ENCODE peak calls at places on chromosomes 3 and 15, in six cellular contexts. C is activated naive CD4-positive, alpha-beta T cell treated with anti-CD3 and anti-CD28 coated beads, Interleukin-2, amount 50 U/mL, for 16 hours; F is CD8-positive, alpha-beta T cell; A is ELR; I is mucosa of gallbladder; E is cardiac fibroblast. G is an unnamed sample.

GRCh38 chr3:187629711-187630110 is 40.5 kb downstream of the SST start:
- DNase-seq in F (no peak), C (no peak), A (peak; percentile 56), I (no peak), E (no peak), G (no peak)

GRCh38 chr15:37122703-37123102 is 22.4 kb upstream of the MEIS2 start:
- DNase-seq in F (no peak), C (no peak), A (no peak), I (no peak), E (peak; percentile 86), G (no peak)

GRCh38 chr15:67543348-67543718 is 830 bp downstream of the MAP2K5 start:
- DNase-seq in E (peak; percentile 9), I (no peak), A (peak; percentile 32), C (no peak), F (no peak), G (peak; percentile 27)

GRCh38 chr15:100132309-100132708 is 209.5 kb downstream of the ADAMTS17 start:
- DNase-seq in F (no peak), C (no peak), I (no peak), A (no peak), E (no peak), G (no peak)

GRCh38 chr15:63605816-63606215 is 8.6 kb downstream of the FBXL22 start:
- DNase-seq in E (no peak), I (no peak), A (peak; percentile 36), C (peak; percentile 57), F (peak; percentile 46), G (peak; percentile 65)

GRCh38 chr3:134622803-134623365 is 27.9 kb downstream of the KY start:
- DNase-seq in A (no peak), E (no peak), F (no peak), C (no peak), I (no peak), G (no peak)

GRCh38 chr3:39281533-39281932 is 1.7 kb upstream of the CX3CR1 start:
- DNase-seq in C (no peak), E (no peak), I (no peak), A (no peak), F (no peak), G (no peak)

GRCh38 chr3:183281126-183281797 is 28.2 kb downstream of the B3GNT5 start:
- DNase-seq in F (no peak), E (no peak), A (no peak), I (no peak), C (no peak), G (no peak)

GRCh38 chr3:8584661-8585060 is 59.9 kb downstream of the SSUH2 start:
- DNase-seq in A (no peak), I (no peak), C (no peak), F (no peak), E (no peak), G (no peak)

GRCh38 chr15:74958320-74958907 is 1.8 kb upstream of the RPP25 start:
- DNase-seq in C (peak; percentile 18), I (peak; percentile 59), A (peak; percentile 63), F (no peak), E (peak; percentile 52), G (no peak)

GRCh38 chr3:44772099-44772442 is 10.5 kb downstream of the KIF15 start:
- DNase-seq in I (no peak), F (no peak), C (no peak), E (no peak), A (no peak), G (no peak)

GRCh38 chr3:185400340-185400667 is 37.4 kb downstream of the MAP3K13 start:
- DNase-seq in F (no peak), C (no peak), A (peak; percentile 62), I (no peak), E (no peak), G (no peak)

GRCh38 chr3:194382196-194382891 is 12.8 kb upstream of the LRRC15 start:
- DNase-seq in F (no peak), E (no peak), A (no peak), C (no peak), I (no peak), G (no peak)

GRCh38 chr3:40258555-40258954 is 51.0 kb upstream of the EIF1B start:
- DNase-seq in E (peak; percentile 15), C (no peak), I (no peak), F (no peak), A (peak; percentile 80), G (no peak)

GRCh38 chr3:196501316-196502064 is 2.1 kb downstream of the RNF168 start:
- DNase-seq in F (no peak), C (no peak), I (no peak), E (peak; percentile 28), A (peak; percentile 77), G (no peak)

GRCh38 chr15:40722934-40723333 is 28.0 kb downstream of the RAD51 start:
- DNase-seq in E (no peak), I (no peak), A (peak; percentile 42), F (no peak), C (no peak), G (no peak)

GRCh38 chr3:172074027-172074426 is 34.6 kb downstream of the FNDC3B start:
- DNase-seq in C (no peak), F (no peak), I (no peak), E (no peak), A (no peak), G (no peak)

GRCh38 chr3:46898321-46899150 is 21.0 kb downstream of the PTH1R start:
- DNase-seq in C (no peak), E (no peak), A (no peak), I (no peak), F (no peak), G (no peak)

GRCh38 chr3:124850633-124851032 is 36.5 kb downstream of the ITGB5 start:
- DNase-seq in E (peak; percentile 59), A (peak; percentile 59), F (no peak), C (no peak), I (no peak), G (no peak)

G was measured in GM12865.